ENCODE peak calls at places on chromosomes 12 and 14, in eight cellular contexts. O, N, F, S, Y, C, L and D are unnamed samples.

GRCh38 chr14:79229383-79229875 is 981.9 kb downstream of the DIO2 start:
- DNase-seq in O (no peak), N (no peak), F (no peak), S (no peak), Y (no peak), C (no peak), L (no peak), D (no peak)

GRCh38 chr12:99810718-99811593 is 163.4 kb downstream of the GARIN6 start:
- DNase-seq in O (peak), N (peak), F (no peak), S (peak), Y (no peak), C (peak), L (peak), D (no peak)

GRCh38 chr14:100692256-100692655 is 34.4 kb upstream of the DLK1 start:
- DNase-seq in O (no peak), N (no peak), F (no peak), S (no peak), Y (no peak), C (no peak), L (no peak), D (no peak)

GRCh38 chr14:103199141-103199540 is 75.9 kb downstream of the TNFAIP2 start:
- DNase-seq in O (no peak), N (no peak), F (no peak), S (no peak), Y (no peak), C (no peak), L (no peak), D (no peak)

GRCh38 chr14:72657214-72657921 is 236.5 kb downstream of the DPF3 start:
- DNase-seq in O (no peak), N (no peak), F (no peak), S (no peak), Y (no peak), C (no peak), L (no peak), D (no peak)

GRCh38 chr12:123058980-123059379 is 78.5 kb downstream of the ARL6IP4 start:
- DNase-seq in O (no peak), N (no peak), F (no peak), S (no peak), Y (no peak), C (no peak), L (no peak), D (no peak)

GRCh38 chr12:98751580-98752115 is 106.6 kb downstream of the APAF1 start:
- DNase-seq in O (no peak), N (no peak), F (no peak), S (no peak), Y (no peak), C (no peak), L (no peak), D (peak)

GRCh38 chr12:1630081-1630826 is 1.2 kb downstream of the WNT5B start:
- DNase-seq in O (peak), N (peak), F (peak), S (no peak), Y (no peak), C (peak), L (no peak), D (no peak)

GRCh38 chr14:88616697-88617096 is 53.9 kb downstream of the ZC3H14 start:
- DNase-seq in O (no peak), N (no peak), F (no peak), S (no peak), Y (no peak), C (no peak), L (no peak), D (no peak)

GRCh38 chr14:101033006-101033405 is 129.5 kb upstream of the RTL1 start:
- DNase-seq in O (no peak), N (no peak), F (no peak), S (no peak), Y (no peak), C (no peak), L (no peak), D (no peak)

GRCh38 chr14:105117257-105117646 is 51.3 kb downstream of the JAG2 start:
- DNase-seq in O (no peak), N (no peak), F (no peak), S (no peak), Y (no peak), C (no peak), L (no peak), D (no peak)

GRCh38 chr14:30974628-30975027 is 50.8 kb upstream of the AP4S1 start:
- DNase-seq in O (no peak), N (no peak), F (no peak), S (no peak), Y (peak), C (no peak), L (no peak), D (no peak)

GRCh38 chr12:32365473-32366064 is 33.8 kb upstream of the FGD4 start:
- DNase-seq in O (peak), N (peak), F (peak), S (peak), Y (peak), C (peak), L (peak), D (peak)

GRCh38 chr12:32367381-32367780 is 32.0 kb upstream of the FGD4 start:
- DNase-seq in O (no peak), N (no peak), F (no peak), S (no peak), Y (no peak), C (no peak), L (no peak), D (no peak)

GRCh38 chr12:32366704-32367103 is 32.7 kb upstream of the FGD4 start:
- DNase-seq in O (no peak), N (no peak), F (no peak), S (no peak), Y (no peak), C (no peak), L (no peak), D (no peak)

DNA sequence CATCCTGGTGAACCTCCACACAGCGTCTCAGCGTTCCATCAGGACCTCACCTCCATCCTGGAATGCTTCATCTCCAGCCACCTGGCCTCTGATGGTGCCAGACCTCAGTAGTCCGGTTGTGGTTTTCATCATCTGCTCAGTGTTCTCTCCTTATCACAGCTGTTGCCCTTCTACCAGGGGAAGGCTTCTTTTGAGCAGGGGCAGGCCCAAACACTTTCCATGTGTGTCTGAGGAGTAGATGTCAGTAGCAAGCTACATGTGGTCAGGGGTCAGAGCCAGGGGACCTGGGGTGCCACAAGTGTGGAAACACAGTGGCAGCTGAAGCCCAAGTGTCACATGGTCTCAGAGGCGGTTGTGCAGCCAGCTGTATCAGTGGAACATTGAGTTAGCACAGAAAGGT is 30.2 kb upstream of the FGD4 start:
- DNase-seq in O (no peak), N (no peak), F (no peak), S (no peak), Y (no peak), C (no peak), L (no peak), D (no peak)
- TF ChIP-seq REST in O (no peak), N (no peak), F (no peak), S (no peak), Y (no peak), C (no peak), L (no peak), D (no peak)

DNA sequence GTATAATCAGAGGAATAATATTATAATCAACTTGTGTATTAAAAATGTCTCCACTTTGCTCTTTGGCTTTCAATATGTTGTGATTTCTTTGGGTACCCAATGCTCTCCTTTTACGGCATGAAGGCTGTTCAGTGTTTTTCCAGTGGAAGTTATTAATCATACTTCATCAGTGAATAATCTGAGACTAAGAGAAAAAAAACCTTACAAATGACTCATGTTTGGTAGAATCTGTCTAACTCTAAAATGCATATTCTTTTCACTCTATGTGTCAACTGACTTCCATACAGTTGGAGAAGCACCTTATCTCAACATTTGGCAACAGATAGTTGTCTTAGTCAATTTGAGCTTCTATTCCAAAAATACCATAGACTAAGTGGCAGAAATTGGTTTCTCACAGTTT is 82.2 kb downstream of the PTPRO start:
- DNase-seq in O (no peak), N (no peak), F (no peak), S (no peak), Y (no peak), C (no peak), L (no peak), D (no peak)
- TF ChIP-seq REST in O (no peak), N (no peak), F (no peak), S (no peak), Y (no peak), C (no peak), L (no peak), D (no peak)

DNA sequence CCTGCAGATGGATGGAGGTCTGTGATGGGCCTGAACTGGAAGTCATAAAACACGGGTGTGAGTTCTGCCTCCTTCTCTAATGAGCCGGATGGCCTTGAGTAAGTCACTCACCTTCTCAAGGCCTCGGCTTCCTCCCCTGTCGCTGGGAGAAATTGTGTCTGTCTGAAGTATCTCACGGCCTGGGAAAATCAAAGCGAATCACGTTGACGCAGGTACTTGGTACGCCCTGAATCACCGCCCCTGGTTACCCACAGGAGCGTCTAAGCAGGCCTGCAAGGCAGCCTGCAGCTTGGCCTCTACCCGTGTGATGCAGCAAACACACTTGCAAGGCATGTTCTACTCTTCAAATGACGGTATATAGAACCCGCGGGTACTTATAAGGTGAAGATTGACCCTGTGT is 28.1 kb upstream of the CD9 start:
- DNase-seq in O (no peak), N (no peak), F (no peak), S (no peak), Y (no peak), C (no peak), L (no peak), D (no peak)
- TF ChIP-seq REST in O (no peak), N (no peak), F (no peak), S (no peak), Y (no peak), C (no peak), L (no peak), D (no peak)

DNA sequence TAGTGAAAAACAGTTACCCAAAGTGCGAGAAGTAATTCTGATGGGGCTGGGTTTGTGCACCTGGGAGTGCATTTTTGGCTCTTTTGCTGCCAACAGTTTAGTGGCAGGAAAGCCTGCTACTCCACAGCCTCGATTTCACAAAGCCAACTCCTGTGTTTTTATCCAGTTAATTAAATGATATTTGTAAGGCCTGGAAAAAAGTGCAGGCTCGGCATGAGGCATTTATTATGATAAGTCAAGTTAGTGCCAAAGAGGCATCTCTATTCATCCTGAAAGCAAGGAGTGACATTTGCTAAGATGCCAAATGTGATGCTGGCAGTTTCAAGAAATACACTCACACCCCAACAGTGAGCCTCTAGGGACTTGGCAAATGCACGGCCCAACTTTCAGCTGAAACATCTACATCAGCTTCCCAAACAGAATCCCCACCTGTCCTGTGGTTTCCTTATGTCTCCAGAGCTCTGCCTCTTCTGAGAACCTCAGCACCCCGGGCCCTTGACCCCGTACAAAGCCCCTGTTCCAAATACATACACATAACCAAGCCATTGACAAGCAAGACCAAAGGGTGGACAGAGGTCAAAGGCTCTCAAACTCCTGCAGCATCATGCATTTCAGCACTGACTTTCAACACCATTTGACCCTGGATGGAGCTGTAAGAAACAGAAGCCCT is 955.1 kb upstream of the TMEM132C start:
- DNase-seq in O (no peak), N (no peak), F (no peak), S (no peak), Y (no peak), C (no peak), L (no peak), D (no peak)
- TF ChIP-seq REST in O (no peak), N (no peak), F (no peak), S (no peak), Y (no peak), C (no peak), L (no peak), D (no peak)

DNA sequence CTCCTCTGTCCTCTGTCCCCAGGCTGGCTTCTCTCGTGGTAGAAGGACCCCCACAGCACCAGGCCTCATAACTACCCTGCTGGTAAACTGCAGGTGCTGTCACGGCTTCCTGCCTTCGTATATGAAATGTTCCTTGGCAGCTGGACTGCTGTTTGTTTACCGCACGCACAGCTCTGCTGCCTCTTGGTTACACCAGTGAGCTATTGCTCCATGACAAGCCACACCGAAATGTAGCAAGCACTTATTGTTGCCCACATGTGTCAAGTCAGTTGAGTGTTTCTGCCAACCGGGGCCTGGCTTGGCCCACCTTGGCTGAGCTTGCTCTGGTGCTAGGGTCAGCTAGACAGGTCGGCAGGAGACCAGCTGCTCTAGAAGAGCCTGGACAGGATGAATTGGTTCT is 21.7 kb upstream of the TCL1B start:
- DNase-seq in O (no peak), N (no peak), F (no peak), S (no peak), Y (no peak), C (no peak), L (no peak), D (no peak)
- TF ChIP-seq REST in O (no peak), N (no peak), F (no peak), S (no peak), Y (no peak), C (no peak), L (no peak), D (no peak)